ENCODE peak calls at places on chromosomes 11 and 22, in four cellular contexts. Q, C, N and Y are unnamed samples.

GRCh38 chr11:29268733-29269132 is 748.1 kb downstream of the KCNA4 start:
- DNase-seq in Q (no peak), N (no peak), C (no peak), Y (no peak)

GRCh38 chr11:46527586-46527985 is 66.2 kb downstream of the AMBRA1 start:
- DNase-seq in Q (no peak), N (no peak), C (peak; percentile 33), Y (no peak)

GRCh38 chr11:60914620-60915249 is 777 bp downstream of the TMEM109 start:
- DNase-seq in N (no peak), C (peak; percentile 34), Q (peak; percentile 38), Y (peak; percentile 64)

GRCh38 chr11:91981995-91982394 is 242.6 kb upstream of the FAT3 start:
- DNase-seq in N (no peak), Q (peak; percentile 49), C (peak; percentile 88), Y (no peak)

GRCh38 chr11:73323464-73323863 is 15.4 kb downstream of the ARHGEF17 start:
- DNase-seq in N (peak; percentile 93), C (peak; percentile 77), Q (peak; percentile 57), Y (peak; percentile 66)

GRCh38 chr11:114295676-114296081 is 520 bp upstream of the NNMT start:
- DNase-seq in N (no peak), C (no peak), Q (no peak), Y (no peak)

GRCh38 chr11:17812286-17813187 is 78.0 kb downstream of the KCNC1 start:
- DNase-seq in C (no peak), N (no peak), Q (no peak), Y (no peak)

GRCh38 chr11:112511906-112512305 is 251.2 kb upstream of the PLET1 start:
- DNase-seq in C (no peak), Q (no peak), N (no peak), Y (no peak)

GRCh38 chr11:119362741-119363080 is 16.2 kb upstream of the MFRP start:
- DNase-seq in N (no peak), C (no peak), Q (no peak), Y (no peak)

GRCh38 chr11:105612766-105613165 is 2.9 kb downstream of the GRIA4 start:
- DNase-seq in N (no peak), C (no peak), Q (no peak), Y (no peak)

GRCh38 chr22:47765757-47766156 is 1003.3 kb downstream of the TBC1D22A start:
- DNase-seq in N (no peak), C (no peak), Q (no peak), Y (no peak)

GRCh38 chr11:117309310-117309709 is 6.7 kb downstream of the BACE1 start:
- DNase-seq in Q (no peak), N (no peak), C (no peak), Y (no peak)

GRCh38 chr11:128323381-128323780 is 264.0 kb downstream of the ETS1 start:
- DNase-seq in C (peak; percentile 48), Q (no peak), N (no peak), Y (no peak)

GRCh38 chr11:113896156-113896879 is 8.3 kb upstream of the HTR3B start:
- DNase-seq in N (peak; percentile 45), C (peak; percentile 22), Q (peak; percentile 51), Y (peak; percentile 30)

GRCh38 chr11:75163917-75164316 is 13.0 kb downstream of the SLCO2B1 start:
- DNase-seq in Q (no peak), N (no peak), C (no peak), Y (no peak)

GRCh38 chr11:119417726-119418540 is 5.0 kb downstream of the THY1 start:
- DNase-seq in N (no peak), Q (no peak), C (peak; percentile 96), Y (no peak)

GRCh38 chr11:46564459-46564858 is 29.4 kb downstream of the AMBRA1 start:
- DNase-seq in Q (no peak), N (no peak), C (peak; percentile 64), Y (no peak)

GRCh38 chr22:42243802-42244060 is 26.7 kb downstream of the TCF20 start:
- DNase-seq in Q (no peak), C (no peak), N (no peak), Y (no peak)

GRCh38 chr22:49494555-49494954 is 333.1 kb downstream of the BRD1 start:
- DNase-seq in C (no peak), Q (no peak), N (no peak), Y (no peak)

GRCh38 chr22:49345896-49346295 is 481.8 kb downstream of the BRD1 start:
- DNase-seq in N (no peak), C (no peak), Q (no peak), Y (no peak)

GRCh38 chr11:95092549-95093324 is 3.1 kb downstream of the ENDOD1 start:
- DNase-seq in N (no peak), Q (no peak), C (peak; percentile 49), Y (no peak)
- TF ChIP-seq CTCF in N (no peak), Q (peak; percentile 33), C (peak; percentile 35), Y (peak; percentile 22)

DNA sequence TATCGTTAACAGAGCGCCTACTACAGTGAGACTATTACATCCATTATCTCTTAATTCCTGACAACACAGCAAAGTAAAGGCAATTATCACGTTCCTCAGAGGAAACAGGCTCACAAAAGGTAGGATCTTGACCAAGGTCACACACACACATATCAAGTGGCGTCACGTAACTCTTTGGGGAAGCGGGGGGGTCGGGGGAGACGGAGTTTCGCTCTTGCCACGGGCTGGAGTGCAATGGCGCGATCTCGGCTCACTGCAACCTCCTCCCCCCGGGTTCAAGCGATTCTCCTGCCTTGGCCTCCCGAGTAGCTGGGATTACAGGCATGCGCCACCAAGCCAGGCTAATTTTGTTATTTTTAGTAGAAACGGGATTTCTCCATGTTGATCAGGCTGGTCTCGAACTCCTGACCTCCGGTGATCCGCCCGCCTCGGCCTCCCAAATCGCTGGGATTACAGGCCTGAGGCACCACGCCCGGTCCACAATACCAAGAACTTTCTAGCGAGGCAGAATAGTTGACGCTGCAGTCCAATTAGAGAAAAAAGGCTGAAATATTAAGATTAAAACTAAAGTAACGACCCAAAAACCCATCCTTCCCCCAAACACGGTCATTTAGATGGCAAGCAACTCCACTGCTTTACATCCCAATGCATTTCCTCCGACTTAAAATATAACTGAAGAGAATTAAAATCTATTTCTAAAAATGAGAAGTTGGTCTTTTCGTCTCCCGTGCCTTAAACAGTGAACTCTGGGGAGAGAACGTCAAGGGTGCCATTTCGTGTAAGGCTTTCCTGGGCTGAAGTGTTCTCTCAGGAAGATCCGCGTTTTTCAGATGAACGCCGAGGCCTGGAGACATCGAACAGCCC is 1.1 kb downstream of the DDX17 start:
- DNase-seq in Q (peak; percentile 63), N (peak; percentile 51), C (peak; percentile 48), Y (peak; percentile 69)
- TF ChIP-seq POLR2A in Q (no peak), N (no peak), C (no peak), Y (no peak)

GRCh38 chr11:68684385-68685356 is at the start of gene GAL:
- DNase-seq in C (no peak), Q (no peak), N (no peak), Y (no peak)
- H3K27ac ChIP-seq in C (no peak within 1 kb of the TSS), Q (no peak within 1 kb of the TSS), N (no peak within 1 kb of the TSS), Y (no peak within 1 kb of the TSS)

DNA sequence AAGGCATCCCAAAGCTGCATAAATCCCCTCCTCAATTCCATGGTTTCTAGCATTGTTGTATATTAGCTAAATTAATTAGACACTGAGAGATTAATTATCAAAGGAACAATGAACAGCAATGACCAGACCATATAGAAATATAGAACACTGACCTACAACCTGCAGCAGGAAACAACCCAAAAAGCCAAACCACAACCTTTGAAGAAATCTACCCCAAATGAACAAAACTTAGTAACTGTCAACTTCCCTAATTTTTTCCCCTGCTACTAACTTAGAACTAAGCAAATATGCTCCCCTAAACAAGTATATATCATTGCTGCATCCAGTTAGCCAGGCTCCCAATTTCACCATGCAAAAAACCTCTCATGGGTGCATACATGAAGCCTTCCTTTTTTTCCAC is 268.0 kb upstream of the ANO3 start:
- DNase-seq in N (no peak), Q (no peak), C (no peak), Y (no peak)
- TF ChIP-seq CTCF in N (no peak), Q (no peak), C (no peak), Y (no peak)

DNA sequence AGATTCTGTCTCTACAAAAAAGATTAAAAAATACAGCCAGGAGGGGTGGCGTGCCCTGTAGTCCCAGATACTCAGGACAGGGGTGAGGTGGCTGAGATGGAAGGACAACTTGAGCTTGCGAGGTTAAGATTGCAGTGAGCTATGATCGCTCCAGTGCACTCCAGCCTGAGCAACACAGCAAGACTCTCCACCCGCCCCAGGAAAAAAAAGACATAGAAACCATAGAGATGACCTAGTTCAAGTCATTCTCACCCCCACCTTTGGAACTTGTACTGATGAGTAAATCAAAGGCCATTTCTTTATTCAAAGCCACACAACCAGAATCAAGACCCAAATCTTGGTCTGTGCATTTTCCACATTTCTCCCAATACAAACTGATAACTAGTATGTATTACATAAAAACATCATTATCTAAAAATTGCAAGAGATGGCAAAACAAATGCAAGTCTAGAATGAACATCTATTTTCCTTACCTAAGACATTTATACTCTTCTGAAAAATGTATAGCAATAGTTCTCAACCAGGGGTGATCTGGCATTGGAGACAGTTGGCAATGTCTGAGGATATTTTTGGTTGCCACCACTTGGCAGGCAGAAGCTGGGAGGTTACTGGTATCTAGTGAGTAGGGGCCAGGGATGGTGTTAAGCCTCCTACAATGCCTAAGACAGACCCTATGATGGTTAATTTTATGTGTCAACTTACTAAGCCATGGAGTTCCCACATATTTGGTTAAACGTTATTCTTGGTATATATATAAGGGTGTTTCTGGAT is 34.6 kb downstream of the LGR4 start:
- DNase-seq in Q (no peak), N (no peak), C (no peak), Y (no peak)
- TF ChIP-seq POLR2A in Q (no peak), N (no peak), C (no peak), Y (no peak)

GRCh38 chr22:43291381-43291780 is 51.8 kb downstream of the SCUBE1 start:
- DNase-seq in N (no peak), Q (no peak), C (no peak), Y (no peak)

GRCh38 chr22:43293259-43293658 is 49.9 kb downstream of the SCUBE1 start:
- DNase-seq in Q (no peak), N (no peak), C (no peak), Y (no peak)

GRCh38 chr22:43289976-43290663 is 53.1 kb downstream of the SCUBE1 start:
- DNase-seq in C (peak; percentile 11), N (peak; percentile 74), Q (peak; percentile 18), Y (no peak)

GRCh38 chr22:43293661-43294392 is 49.3 kb downstream of the SCUBE1 start:
- DNase-seq in C (peak; percentile 60), Q (no peak), N (peak; percentile 71), Y (no peak)

DNA sequence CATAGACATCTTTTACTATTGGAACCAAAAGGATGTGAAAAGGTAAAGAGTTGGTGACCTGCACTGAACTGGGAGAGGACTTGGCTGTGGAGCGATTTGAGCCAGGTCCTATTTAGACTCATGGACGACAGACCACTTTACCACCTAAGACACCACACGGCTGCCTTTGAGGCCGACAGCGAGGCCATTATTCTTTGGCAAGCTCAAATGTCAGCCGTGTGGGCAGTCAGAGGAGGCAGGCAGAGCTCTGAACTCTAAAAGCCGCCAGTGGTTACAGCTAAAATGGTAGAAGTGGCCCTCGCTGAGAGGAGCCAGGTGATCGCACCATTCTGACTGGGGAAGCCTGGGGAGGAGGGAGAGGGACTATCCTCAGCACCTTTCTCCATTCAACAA is 50.5 kb downstream of the SCUBE1 start:
- DNase-seq in N (no peak), Q (no peak), C (no peak), Y (no peak)
- H3K27ac ChIP-seq in N (no peak overlapping the region), Q (no peak overlapping the region), C (no peak overlapping the region), Y (no peak overlapping the region)

GRCh38 chr11:32429477-32429876 is 5.9 kb downstream of the WT1 start:
- DNase-seq in Q (no peak), C (no peak), N (no peak), Y (no peak)

GRCh38 chr11:32428665-32429293 is 6.6 kb downstream of the WT1 start:
- DNase-seq in Q (no peak), C (no peak), N (no peak), Y (no peak)

GRCh38 chr11:32432565-32433248 is 2.6 kb downstream of the WT1 start:
- DNase-seq in N (no peak), C (no peak), Q (no peak), Y (no peak)

GRCh38 chr11:32431657-32432056 is 3.7 kb downstream of the WT1 start:
- DNase-seq in Q (no peak), N (no peak), C (no peak), Y (no peak)

GRCh38 chr11:32430586-32431357 is 4.6 kb downstream of the WT1 start:
- DNase-seq in N (peak; percentile 82), Q (no peak), C (no peak), Y (no peak)
- TF ChIP-seq CTCF in N (peak; percentile 28), Q (peak; percentile 29), C (no peak), Y (no peak)